ENCODE peak calls at places on chromosome 6, in ten cellular contexts. One of them, this sample, is unnamed.

GRCh38 chr6:43809417-43810305 is 39.6 kb downstream of the VEGFA start:
- DNase-seq in DMS79: no peak
- DNase-seq in glutamatergic neuron: no peak
- DNase-seq in AG10803: no peak
- DNase-seq in NCI-H1694: no peak
- DNase-seq in effector CD4-positive, alpha-beta T cell: no peak
- DNase-seq in stimulated activated CD4-positive, alpha-beta T cell treated with anti-CD3 and anti-CD28 coated beads, Interleukin-2, amount 100 ng/mL, for 48 hours: no peak
- DNase-seq in mucosa of gallbladder: no peak
- DNase-seq in sigmoid colon: peak; percentile 38
- DNase-seq in ACHN: peak; percentile 37
- DNase-seq in this sample: no peak

GRCh38 chr6:33072508-33073100 is 845 bp downstream of the HLA-DPA1 start:
- DNase-seq in stimulated activated CD4-positive, alpha-beta T cell treated with anti-CD3 and anti-CD28 coated beads, Interleukin-2, amount 100 ng/mL, for 48 hours: no peak
- DNase-seq in effector CD4-positive, alpha-beta T cell: no peak
- DNase-seq in sigmoid colon: no peak
- DNase-seq in mucosa of gallbladder: no peak
- DNase-seq in AG10803: no peak
- DNase-seq in glutamatergic neuron: no peak
- DNase-seq in NCI-H1694: no peak
- DNase-seq in DMS79: no peak
- DNase-seq in ACHN: no peak
- DNase-seq in this sample: no peak

GRCh38 chr6:69704916-69705315 is 91.9 kb downstream of the LMBRD1 start:
- DNase-seq in NCI-H1694: no peak
- DNase-seq in stimulated activated CD4-positive, alpha-beta T cell treated with anti-CD3 and anti-CD28 coated beads, Interleukin-2, amount 100 ng/mL, for 48 hours: no peak
- DNase-seq in sigmoid colon: no peak
- DNase-seq in ACHN: no peak
- DNase-seq in glutamatergic neuron: no peak
- DNase-seq in mucosa of gallbladder: no peak
- DNase-seq in effector CD4-positive, alpha-beta T cell: no peak
- DNase-seq in AG10803: peak; percentile 1
- DNase-seq in DMS79: no peak
- DNase-seq in this sample: no peak

GRCh38 chr6:122491915-122492537 is 20.4 kb upstream of the SERINC1 start:
- DNase-seq in NCI-H1694: peak; percentile 54
- DNase-seq in ACHN: peak; percentile 73
- DNase-seq in effector CD4-positive, alpha-beta T cell: peak; percentile 51
- DNase-seq in AG10803: peak; percentile 66
- DNase-seq in mucosa of gallbladder: peak; percentile 74
- DNase-seq in sigmoid colon: peak; percentile 76
- DNase-seq in stimulated activated CD4-positive, alpha-beta T cell treated with anti-CD3 and anti-CD28 coated beads, Interleukin-2, amount 100 ng/mL, for 48 hours: peak; percentile 51
- DNase-seq in glutamatergic neuron: peak; percentile 77
- DNase-seq in DMS79: no peak
- DNase-seq in this sample: peak; percentile 39

GRCh38 chr6:455006-455585 is 63.5 kb downstream of the IRF4 start:
- DNase-seq in NCI-H1694: no peak
- DNase-seq in ACHN: no peak
- DNase-seq in mucosa of gallbladder: no peak
- DNase-seq in glutamatergic neuron: no peak
- DNase-seq in stimulated activated CD4-positive, alpha-beta T cell treated with anti-CD3 and anti-CD28 coated beads, Interleukin-2, amount 100 ng/mL, for 48 hours: no peak
- DNase-seq in AG10803: no peak
- DNase-seq in sigmoid colon: no peak
- DNase-seq in effector CD4-positive, alpha-beta T cell: no peak
- DNase-seq in DMS79: no peak
- DNase-seq in this sample: no peak

GRCh38 chr6:42783177-42783875 is 1.5 kb downstream of the BICRAL start:
- DNase-seq in NCI-H1694: peak; percentile 33
- DNase-seq in effector CD4-positive, alpha-beta T cell: peak; percentile 71
- DNase-seq in DMS79: peak; percentile 72
- DNase-seq in ACHN: peak; percentile 63
- DNase-seq in mucosa of gallbladder: peak; percentile 71
- DNase-seq in AG10803: peak; percentile 72
- DNase-seq in sigmoid colon: peak; percentile 88
- DNase-seq in stimulated activated CD4-positive, alpha-beta T cell treated with anti-CD3 and anti-CD28 coated beads, Interleukin-2, amount 100 ng/mL, for 48 hours: peak; percentile 72
- DNase-seq in glutamatergic neuron: peak; percentile 70
- DNase-seq in this sample: peak; percentile 64

GRCh38 chr6:116697475-116697874 is 16.5 kb downstream of the KPNA5 start:
- DNase-seq in DMS79: no peak
- DNase-seq in stimulated activated CD4-positive, alpha-beta T cell treated with anti-CD3 and anti-CD28 coated beads, Interleukin-2, amount 100 ng/mL, for 48 hours: no peak
- DNase-seq in effector CD4-positive, alpha-beta T cell: no peak
- DNase-seq in glutamatergic neuron: no peak
- DNase-seq in sigmoid colon: no peak
- DNase-seq in mucosa of gallbladder: no peak
- DNase-seq in AG10803: no peak
- DNase-seq in ACHN: no peak
- DNase-seq in NCI-H1694: no peak
- DNase-seq in this sample: no peak

GRCh38 chr6:165847407-165848098 is 184.5 kb upstream of the PDE10A start:
- DNase-seq in mucosa of gallbladder: no peak
- DNase-seq in AG10803: no peak
- DNase-seq in ACHN: no peak
- DNase-seq in sigmoid colon: no peak
- DNase-seq in stimulated activated CD4-positive, alpha-beta T cell treated with anti-CD3 and anti-CD28 coated beads, Interleukin-2, amount 100 ng/mL, for 48 hours: no peak
- DNase-seq in effector CD4-positive, alpha-beta T cell: no peak
- DNase-seq in DMS79: no peak
- DNase-seq in glutamatergic neuron: no peak
- DNase-seq in NCI-H1694: no peak
- DNase-seq in this sample: no peak

GRCh38 chr6:7414811-7415210 is 25.2 kb downstream of the RIOK1 start:
- DNase-seq in sigmoid colon: no peak
- DNase-seq in DMS79: no peak
- DNase-seq in AG10803: peak; percentile 91
- DNase-seq in mucosa of gallbladder: no peak
- DNase-seq in stimulated activated CD4-positive, alpha-beta T cell treated with anti-CD3 and anti-CD28 coated beads, Interleukin-2, amount 100 ng/mL, for 48 hours: no peak
- DNase-seq in effector CD4-positive, alpha-beta T cell: no peak
- DNase-seq in glutamatergic neuron: no peak
- DNase-seq in ACHN: no peak
- DNase-seq in NCI-H1694: no peak
- DNase-seq in this sample: no peak

GRCh38 chr6:170124836-170125235 is 166.0 kb downstream of the DLL1 start:
- DNase-seq in DMS79: no peak
- DNase-seq in effector CD4-positive, alpha-beta T cell: no peak
- DNase-seq in AG10803: no peak
- DNase-seq in NCI-H1694: no peak
- DNase-seq in glutamatergic neuron: no peak
- DNase-seq in mucosa of gallbladder: peak; percentile 41
- DNase-seq in sigmoid colon: peak; percentile 41
- DNase-seq in stimulated activated CD4-positive, alpha-beta T cell treated with anti-CD3 and anti-CD28 coated beads, Interleukin-2, amount 100 ng/mL, for 48 hours: no peak
- DNase-seq in ACHN: no peak
- DNase-seq in this sample: no peak

GRCh38 chr6:155313602-155314091 is 637 bp downstream of the TFB1M start:
- DNase-seq in glutamatergic neuron: no peak
- DNase-seq in NCI-H1694: no peak
- DNase-seq in AG10803: peak; percentile 7
- DNase-seq in sigmoid colon: no peak
- DNase-seq in DMS79: no peak
- DNase-seq in ACHN: peak; percentile 47
- DNase-seq in stimulated activated CD4-positive, alpha-beta T cell treated with anti-CD3 and anti-CD28 coated beads, Interleukin-2, amount 100 ng/mL, for 48 hours: no peak
- DNase-seq in effector CD4-positive, alpha-beta T cell: peak; percentile 5
- DNase-seq in mucosa of gallbladder: no peak
- DNase-seq in this sample: peak; percentile 72

GRCh38 chr6:143805832-143806281 is 37.3 kb upstream of the LTV1 start:
- DNase-seq in ACHN: no peak
- DNase-seq in NCI-H1694: no peak
- DNase-seq in AG10803: peak; percentile 18
- DNase-seq in stimulated activated CD4-positive, alpha-beta T cell treated with anti-CD3 and anti-CD28 coated beads, Interleukin-2, amount 100 ng/mL, for 48 hours: no peak
- DNase-seq in glutamatergic neuron: no peak
- DNase-seq in sigmoid colon: no peak
- DNase-seq in DMS79: no peak
- DNase-seq in effector CD4-positive, alpha-beta T cell: no peak
- DNase-seq in mucosa of gallbladder: no peak
- DNase-seq in this sample: no peak